ENCODE peak calls at places on chromosomes 2 and 18, in nine cellular contexts. P is lung; Y is GM12865; O is CD8-positive, alpha-beta T cell; R is CD4-positive, alpha-beta T cell; B is foreskin keratinocyte; Q is ascending aorta; M is glutamatergic neuron; J is Peyer's patch. T is an unnamed sample.

GRCh38 chr18:12092398-12093229 is 1.0 kb upstream of the ANKRD62 start:
- DNase-seq in B (no peak), Y (peak; percentile 68), P (no peak), J (no peak), R (no peak), Q (no peak), O (no peak), M (no peak), T (no peak)

GRCh38 chr2:130878316-130878715 is 41.6 kb downstream of the ARHGEF4 start:
- DNase-seq in P (no peak), R (no peak), J (no peak), O (no peak), B (no peak), M (no peak), Y (no peak), Q (no peak), T (no peak)

GRCh38 chr2:206993512-206993911 is 54.2 kb downstream of the CPO start:
- DNase-seq in J (no peak), B (no peak), M (no peak), Q (no peak), R (no peak), Y (no peak), P (no peak), O (no peak), T (no peak)

GRCh38 chr18:62512996-62513395 is 9.8 kb upstream of the ZCCHC2 start:
- DNase-seq in O (no peak), J (no peak), R (no peak), Y (no peak), P (no peak), M (no peak), Q (no peak), B (peak; percentile 73), T (no peak)

GRCh38 chr2:241272722-241273551 is 42.5 kb downstream of the HDLBP start:
- DNase-seq in R (no peak), Q (peak; percentile 87), O (peak; percentile 19), Y (peak; percentile 74), P (peak; percentile 50), J (peak; percentile 79), M (peak; percentile 68), B (peak; percentile 34), T (no peak)

GRCh38 chr18:65906621-65907034 is 155.8 kb downstream of the CDH7 start:
- DNase-seq in R (no peak), O (no peak), J (no peak), B (no peak), P (no peak), Y (no peak), Q (no peak), M (no peak), T (no peak)

GRCh38 chr2:11625671-11626070 is 44.3 kb downstream of the NTSR2 start:
- DNase-seq in M (no peak), B (no peak), J (no peak), Y (no peak), O (no peak), P (no peak), Q (peak; percentile 3), R (no peak), T (no peak)

GRCh38 chr2:30777662-30778505 is 29.4 kb downstream of the CAPN13 start:
- DNase-seq in Q (no peak), M (no peak), Y (no peak), J (peak; percentile 65), O (no peak), P (no peak), B (no peak), R (no peak), T (peak; percentile 18)

GRCh38 chr18:47898696-47899095 is 31.8 kb downstream of the SMAD2 start:
- DNase-seq in R (no peak), J (no peak), O (no peak), M (no peak), Y (no peak), B (no peak), Q (no peak), P (no peak), T (no peak)

GRCh38 chr2:206443735-206444527 is 599 bp downstream of the ADAM23 start:
- DNase-seq in Q (no peak), M (peak; percentile 69), J (peak; percentile 53), P (no peak), Y (peak; percentile 49), B (no peak), O (no peak), R (no peak), T (no peak)

GRCh38 chr2:217993817-217994459 is 8.9 kb downstream of the TNS1 start:
- DNase-seq in O (peak; percentile 33), Q (peak; percentile 88), P (peak; percentile 61), Y (peak; percentile 30), M (peak; percentile 83), B (no peak), R (peak; percentile 41), J (no peak), T (peak; percentile 65)

GRCh38 chr2:186949716-186950256 is 100.8 kb upstream of the ZSWIM2 start:
- DNase-seq in Q (no peak), O (no peak), Y (peak; percentile 37), R (no peak), B (no peak), P (no peak), M (no peak), J (no peak), T (no peak)

GRCh38 chr2:222319576-222320440 is 21.0 kb upstream of the PAX3 start:
- DNase-seq in O (no peak), J (peak; percentile 53), P (no peak), R (no peak), Q (no peak), M (peak; percentile 76), Y (peak; percentile 67), B (no peak), T (no peak)

GRCh38 chr2:165508927-165509326 is 39.4 kb downstream of the CSRNP3 start:
- DNase-seq in M (no peak), Q (no peak), J (no peak), Y (no peak), B (no peak), R (no peak), O (no peak), P (no peak), T (no peak)

GRCh38 chr2:212387146-212387545 is 151.5 kb downstream of the ERBB4 start:
- DNase-seq in B (no peak), R (no peak), Y (no peak), O (no peak), J (no peak), M (no peak), P (no peak), Q (no peak), T (no peak)

GRCh38 chr2:174971868-174972781 is 33.1 kb downstream of the CHN1 start:
- DNase-seq in Y (no peak), P (no peak), B (peak; percentile 86), Q (no peak), J (no peak), M (no peak), R (no peak), O (no peak), T (no peak)

GRCh38 chr2:120901213-120901612 is 165.5 kb downstream of the GLI2 start:
- DNase-seq in P (no peak), Q (no peak), M (peak; percentile 73), B (no peak), R (no peak), Y (no peak), O (no peak), J (no peak), T (no peak)

GRCh38 chr2:120899373-120899772 is 163.7 kb downstream of the GLI2 start:
- DNase-seq in Y (no peak), J (no peak), O (no peak), B (no peak), Q (no peak), P (no peak), R (no peak), M (no peak), T (no peak)

GRCh38 chr2:120898961-120899360 is 163.3 kb downstream of the GLI2 start:
- DNase-seq in R (no peak), B (no peak), M (no peak), P (no peak), O (no peak), Y (no peak), J (no peak), Q (no peak), T (no peak)

GRCh38 chr2:120898496-120898895 is 162.8 kb downstream of the GLI2 start:
- DNase-seq in O (no peak), J (no peak), Y (no peak), P (no peak), Q (no peak), M (no peak), R (no peak), B (no peak), T (no peak)

DNA sequence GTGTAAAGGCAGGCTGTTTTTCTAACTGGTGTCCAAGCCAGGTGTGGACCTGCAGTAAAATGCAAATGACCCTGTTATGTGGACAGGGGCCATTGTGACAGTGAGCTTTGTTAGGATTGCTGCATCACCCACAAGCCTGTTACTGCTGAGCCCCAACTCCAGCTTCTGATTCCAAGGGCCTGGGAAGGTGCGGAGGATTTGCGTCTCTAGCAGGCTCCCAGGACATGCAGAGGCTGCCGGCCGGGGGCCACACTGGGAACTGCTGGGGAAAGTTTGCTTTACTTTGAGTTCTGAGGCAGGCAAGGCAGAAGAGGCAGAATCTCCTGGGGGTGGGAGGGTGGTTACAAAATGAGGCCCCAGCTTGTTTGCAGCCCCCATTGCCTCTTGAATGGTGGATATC is 164.1 kb downstream of the GLI2 start:
- DNase-seq in O (no peak), M (no peak), J (no peak), R (no peak), Y (no peak), Q (no peak), P (no peak), B (no peak), T (no peak)
- TF ChIP-seq CTCF in O (no peak), M (no peak), J (no peak), R (no peak), Y (no peak), Q (no peak), P (no peak), B (no peak), T (no peak)

GRCh38 chr2:23680951-23681350 is 246.0 kb downstream of the ATAD2B start:
- DNase-seq in Q (no peak), J (no peak), R (no peak), M (no peak), P (no peak), B (no peak), Y (no peak), O (no peak), T (no peak)
- TF ChIP-seq CTCF in Q (no peak), J (no peak), R (no peak), M (no peak), P (no peak), B (no peak), Y (no peak), O (no peak), T (no peak)

GRCh38 chr18:27608742-27609141 is 423.6 kb upstream of the CHST9 start:
- DNase-seq in B (no peak), R (no peak), Q (no peak), Y (peak; percentile 15), M (no peak), O (no peak), J (no peak), P (no peak), T (no peak)
- TF ChIP-seq CTCF in B (peak; percentile 67), R (no peak), Q (no peak), Y (peak; percentile 46), M (peak; percentile 56), O (no peak), J (no peak), P (no peak), T (peak; percentile 32)

DNA sequence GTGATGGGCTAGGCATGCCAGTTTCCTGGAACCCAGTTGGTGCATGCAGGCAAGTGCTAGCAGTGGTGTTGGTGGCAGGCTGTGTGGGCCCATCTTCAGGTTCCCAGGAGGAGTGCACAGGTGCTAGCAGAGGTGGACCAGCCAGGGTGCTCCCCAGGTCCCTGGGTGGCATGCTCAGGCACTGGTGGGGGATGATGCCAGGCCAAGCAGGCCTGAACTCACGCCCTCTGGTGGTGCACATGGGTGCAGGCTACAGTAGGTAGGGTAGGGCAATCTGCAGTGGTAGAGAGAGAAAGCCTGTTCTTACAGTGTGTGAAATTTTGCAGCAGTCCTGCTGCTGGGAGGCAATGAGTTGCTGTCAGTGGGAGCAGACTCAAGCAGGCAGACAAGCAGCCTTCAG is 1651.8 kb downstream of the DPP10 start:
- DNase-seq in P (no peak), B (no peak), M (no peak), O (no peak), Y (no peak), Q (no peak), R (no peak), J (peak; percentile 44), T (no peak)
- TF ChIP-seq CTCF in P (no peak), B (no peak), M (peak; percentile 33), O (no peak), Y (no peak), Q (no peak), R (no peak), J (no peak), T (no peak)

T was measured in CD14-positive monocyte.